ENCODE peak calls at places on chromosomes 1 and 21, in nine cellular contexts. F is fibroblast of pulmonary artery, U is HL-60, A is HepG2, Z is left lung, Y is BE2C, S is foreskin fibroblast, V is left ventricle myocardium inferior, I is HFF-Myc. X is an unnamed sample.

GRCh38 chr1:235093013-235093618 is 35.5 kb downstream of the TOMM20 start:
- DNase-seq in Y (peak; percentile 75), U (no peak), F (peak; percentile 81), A (peak; percentile 50), Z (peak; percentile 55), S (peak; percentile 73), V (peak; percentile 42), I (no peak), X (no peak)

GRCh38 chr1:210335001-210335400 is 6.3 kb downstream of the HHAT start:
- DNase-seq in U (no peak), V (no peak), I (no peak), Z (no peak), S (no peak), F (no peak), Y (no peak), A (no peak), X (no peak)

GRCh38 chr1:170402451-170403311 is 129.3 kb upstream of the GORAB start:
- DNase-seq in F (no peak), Z (no peak), I (no peak), U (no peak), A (no peak), Y (no peak), S (peak; percentile 47), V (no peak), X (no peak)

GRCh38 chr1:186421446-186421845 is 39.5 kb downstream of the PDC start:
- DNase-seq in F (no peak), A (no peak), V (no peak), U (no peak), Z (no peak), Y (no peak), I (no peak), S (no peak), X (no peak)

GRCh38 chr1:87513270-87513669 is 184.6 kb downstream of the LMO4 start:
- DNase-seq in V (no peak), U (no peak), I (peak; percentile 16), A (no peak), Z (no peak), F (peak; percentile 14), Y (no peak), S (no peak), X (no peak)

GRCh38 chr1:91924146-91924545 is 25.1 kb upstream of the BRDT start:
- DNase-seq in Y (no peak), F (peak; percentile 68), V (no peak), I (peak; percentile 83), Z (no peak), A (no peak), U (no peak), S (peak; percentile 90), X (no peak)

GRCh38 chr1:27332536-27333281 is 9.1 kb upstream of the SYTL1 start:
- DNase-seq in Z (no peak), A (no peak), I (no peak), F (peak; percentile 53), S (peak; percentile 68), U (no peak), Y (peak; percentile 45), V (peak; percentile 53), X (no peak)

GRCh38 chr21:25405991-25406390 is 201.3 kb downstream of the MRPL39 start:
- DNase-seq in S (no peak), I (no peak), V (no peak), Z (no peak), Y (no peak), F (no peak), A (no peak), U (no peak), X (no peak)

GRCh38 chr1:155911156-155912055 is at the start of gene RIT1:
- DNase-seq in I (no peak), Z (peak; percentile 93), V (peak; percentile 89), Y (peak; percentile 87), F (peak; percentile 78), U (peak; percentile 84), S (peak; percentile 94), A (peak; percentile 70), X (peak; percentile 92)
- TF ChIP-seq CTCF in I (no peak), Z (no peak), V (peak; percentile 49), Y (no peak), F (no peak), U (no peak), S (no peak), A (no peak), X (no peak)

GRCh38 chr1:232880354-232880753 is 70.1 kb upstream of the NTPCR start:
- DNase-seq in S (peak; percentile 26), Z (no peak), F (peak; percentile 46), U (no peak), I (no peak), Y (peak; percentile 54), A (peak; percentile 5), V (no peak), X (no peak)
- TF ChIP-seq CTCF in S (peak; percentile 37), Z (no peak), F (peak; percentile 55), U (peak; percentile 29), I (peak; percentile 66), Y (peak; percentile 90), A (peak; percentile 40), V (peak; percentile 65), X (peak; percentile 50)

GRCh38 chr1:90133133-90133532 is 138.2 kb downstream of the ZNF326 start:
- DNase-seq in V (no peak), U (no peak), S (peak; percentile 11), Y (peak; percentile 19), A (peak; percentile 12), I (peak; percentile 12), F (peak; percentile 39), Z (no peak), X (no peak)
- TF ChIP-seq CTCF in V (peak; percentile 54), U (peak; percentile 24), S (no peak), Y (peak; percentile 55), A (peak; percentile 44), I (peak; percentile 31), F (peak; percentile 45), Z (no peak), X (peak; percentile 17)

GRCh38 chr1:33430751-33431593 is at the start of gene PHC2:
- DNase-seq in Y (peak; percentile 95), U (peak; percentile 95), V (peak; percentile 98), S (peak; percentile 99), I (peak; percentile 87), Z (peak; percentile 98), A (peak; percentile 91), F (peak; percentile 96), X (peak; percentile 95)
- TF ChIP-seq CTCF in Y (no peak), U (no peak), V (peak; percentile 57), S (peak; percentile 19), I (no peak), Z (peak; percentile 26), A (peak; percentile 41), F (no peak), X (peak; percentile 25)

GRCh38 chr1:55478742-55479141 is 263.6 kb upstream of the USP24 start:
- DNase-seq in A (peak; percentile 20), I (no peak), S (peak; percentile 48), Z (no peak), V (no peak), U (no peak), F (peak; percentile 60), Y (no peak), X (no peak)
- TF ChIP-seq CTCF in A (peak; percentile 54), I (no peak), S (no peak), Z (no peak), V (peak; percentile 28), U (no peak), F (peak; percentile 34), Y (peak; percentile 38), X (no peak)

X was measured in CD14-positive monocyte.